ENCODE peak calls at places on chromosomes 16 and 17, in six cellular contexts. V is neural progenitor cell, H is IMR-90, Q is GM23338, U is suprapubic skin, T is uterus. C is an unnamed sample. For H3K4me1, the result is how much of the 10 kb centered on the place peaks cover.

GRCh38 chr16:22424161-22424937 is 49.9 kb upstream of the CDR2 start:
- DNase-seq in U (peak), Q (no peak), V (no peak), T (peak), H (no peak), C (no peak)

GRCh38 chr17:1043601-1044251 is 46.8 kb downstream of the TIMM22 start:
- DNase-seq in V (peak), T (peak), U (no peak), Q (peak), H (no peak), C (no peak)

GRCh38 chr17:80365001-80365965 is 49.7 kb upstream of the ENDOV start:
- DNase-seq in U (peak), H (no peak), Q (no peak), T (no peak), V (no peak), C (no peak)

GRCh38 chr17:77212833-77213777 is 72.3 kb downstream of the SEC14L1 start:
- DNase-seq in H (no peak), T (no peak), U (peak), Q (no peak), V (no peak), C (no peak)

GRCh38 chr17:75908201-75908600 is 3.5 kb upstream of the MRPL38 start:
- DNase-seq in V (no peak), H (no peak), Q (no peak), U (no peak), T (no peak), C (no peak)

GRCh38 chr17:47785538-47786123 is 36.0 kb downstream of the OSBPL7 start:
- DNase-seq in T (no peak), H (peak), Q (peak), V (peak), U (no peak), C (no peak)

GRCh38 chr16:556479-557173 is 3.6 kb upstream of the PRR35 start:
- DNase-seq in Q (no peak), H (no peak), V (no peak), U (no peak), T (no peak), C (no peak)

GRCh38 chr17:61360318-61360717 is 39.3 kb upstream of the TBX2 start:
- DNase-seq in Q (no peak), H (no peak), U (no peak), V (no peak), T (no peak), C (no peak)

GRCh38 chr17:20991276-20992037 is 51.4 kb downstream of the USP22 start:
- DNase-seq in Q (no peak), V (no peak), T (no peak), H (no peak), U (peak), C (no peak)

GRCh38 chr16:23434380-23434779 is 18.6 kb downstream of the COG7 start:
- DNase-seq in T (no peak), U (no peak), H (peak), Q (peak), V (peak), C (no peak)

GRCh38 chr17:17723354-17724261 is 42.4 kb downstream of the RAI1 start:
- DNase-seq in U (no peak), T (no peak), V (peak), Q (peak), H (peak), C (peak)

GRCh38 chr17:42342242-42343008 is 45.8 kb downstream of the STAT3 start:
- DNase-seq in H (peak), U (no peak), Q (no peak), V (no peak), T (no peak), C (no peak)

GRCh38 chr16:23079683-23080221 is 69.5 kb downstream of the USP31 start:
- DNase-seq in U (no peak), H (no peak), T (no peak), V (no peak), Q (no peak), C (no peak)

GRCh38 chr17:17146791-17147406 is 59.2 kb downstream of the PLD6 start:
- DNase-seq in U (no peak), T (no peak), Q (peak), H (no peak), V (peak), C (no peak)

GRCh38 chr17:80539022-80539421 is 5.6 kb upstream of the RPTOR start:
- DNase-seq in H (no peak), U (no peak), V (peak), Q (peak), T (no peak), C (no peak)

GRCh38 chr17:14080847-14081251 is 11.5 kb downstream of the COX10 start:
- DNase-seq in T (no peak), U (no peak), Q (no peak), H (no peak), V (no peak), C (peak)

GRCh38 chr17:60155815-60156214 is 6.0 kb downstream of the CA4 start:
- DNase-seq in U (no peak), Q (no peak), V (no peak), T (no peak), H (no peak), C (no peak)

GRCh38 chr17:79814624-79814965 is 17.7 kb upstream of the CBX8 start:
- DNase-seq in V (peak), U (no peak), Q (no peak), T (no peak), H (no peak), C (no peak)

GRCh38 chr16:19307587-19308241 is 22.2 kb downstream of the CLEC19A start:
- DNase-seq in V (peak), U (no peak), T (no peak), H (no peak), Q (peak), C (no peak)

GRCh38 chr17:22277595-22277994 is 585.3 kb downstream of the KCNJ18 start:
- DNase-seq in Q (no peak), T (no peak), U (no peak), V (no peak), H (no peak), C (no peak)

GRCh38 chr17:62995377-62995885 is 29.4 kb downstream of the TANC2 start:
- DNase-seq in U (no peak), Q (peak), V (peak), H (peak), T (no peak), C (peak)

GRCh38 chr16:1367486-1368174 is 15.9 kb downstream of the GNPTG start:
- DNase-seq in T (no peak), Q (no peak), U (no peak), H (no peak), V (no peak), C (no peak)

GRCh38 chr16:49755716-49756115 is 100.2 kb downstream of the ZNF423 start:
- DNase-seq in T (no peak), V (no peak), Q (no peak), U (no peak), H (no peak), C (no peak)

GRCh38 chr16:14493791-14494190 is 136.3 kb downstream of the PARN start:
- DNase-seq in U (no peak), Q (no peak), V (no peak), T (no peak), H (no peak), C (no peak)

GRCh38 chr17:56972111-56972730 is 5.7 kb upstream of the SCPEP1 start:
- DNase-seq in Q (no peak), V (no peak), H (no peak), T (no peak), U (no peak), C (no peak)

GRCh38 chr16:57985204-57986121 is 14.5 kb upstream of the CNGB1 start:
- DNase-seq in V (peak), H (no peak), T (peak), Q (peak), U (peak), C (no peak)

GRCh38 chr17:4542726-4543191 is 12.4 kb downstream of the MYBBP1A start:
- DNase-seq in H (no peak), T (peak), Q (no peak), V (no peak), U (no peak), C (no peak)

GRCh38 chr17:40551874-40552768 is 13.2 kb downstream of the CCR7 start:
- DNase-seq in V (no peak), T (peak), U (peak), Q (no peak), H (peak), C (peak)

GRCh38 chr16:75927824-75928223 is 201.5 kb upstream of the CPHXL start:
- DNase-seq in H (no peak), Q (peak), T (no peak), U (no peak), V (no peak), C (no peak)

GRCh38 chr17:80544655-80545498 is at the start of gene RPTOR:
- DNase-seq in V (peak), Q (peak), U (peak), T (peak), H (peak), C (peak)

GRCh38 chr16:19851476-19851875 is 33.2 kb downstream of the GPRC5B start:
- DNase-seq in V (no peak), Q (no peak), U (no peak), H (no peak), T (no peak), C (no peak)

GRCh38 chr16:2950773-2951172 is 13.3 kb upstream of the KREMEN2 start:
- DNase-seq in Q (no peak), H (no peak), V (no peak), T (no peak), U (no peak), C (no peak)

GRCh38 chr17:50785942-50786570 is 18.7 kb upstream of the ANKRD40CL start:
- DNase-seq in T (peak), H (peak), Q (no peak), V (no peak), U (no peak), C (no peak)

GRCh38 chr16:4091638-4092037 is 24.6 kb downstream of the ADCY9 start:
- DNase-seq in Q (no peak), V (no peak), U (peak), H (no peak), T (no peak), C (no peak)

GRCh38 chr16:4089251-4089810 is 26.9 kb downstream of the ADCY9 start:
- DNase-seq in Q (no peak), U (peak), H (peak), V (no peak), T (no peak), C (no peak)

GRCh38 chr16:4089811-4090293 is 26.4 kb downstream of the ADCY9 start:
- DNase-seq in H (no peak), T (no peak), Q (no peak), U (peak), V (peak), C (no peak)

GRCh38 chr16:4092547-4093265 is 23.5 kb downstream of the ADCY9 start:
- DNase-seq in H (no peak), V (no peak), T (no peak), U (peak), Q (no peak), C (no peak)

DNA sequence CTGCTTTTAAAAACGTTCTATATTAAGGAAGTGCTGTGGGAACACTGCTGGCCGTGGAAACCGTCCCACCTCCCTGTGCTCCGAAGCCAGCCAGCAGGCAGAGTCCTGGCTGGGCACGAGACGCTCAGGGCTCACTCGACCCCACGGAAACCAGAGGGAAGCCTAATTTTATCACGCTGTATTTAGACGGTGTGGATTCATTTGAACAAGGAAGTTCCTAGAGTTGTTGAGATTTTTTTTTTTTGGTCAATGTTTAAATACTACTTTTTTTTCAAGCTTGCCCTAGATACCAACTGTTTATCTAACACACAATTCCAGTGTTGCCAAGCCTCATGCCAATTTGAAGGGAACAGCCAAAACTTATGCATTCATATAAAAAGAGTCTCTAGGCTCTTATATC is 25.8 kb downstream of the ADCY9 start:
- DNase-seq in H (no peak), V (no peak), U (peak), Q (no peak), T (no peak), C (no peak)
- H3K27ac ChIP-seq in H (no peak), V (no peak), U (peak), Q (no peak), T (no peak), C (peak)

GRCh38 chr17:8153550-8153956 is 1.3 kb upstream of the PER1 start:
- DNase-seq in H (peak), V (peak), U (peak), Q (peak), T (peak), C (peak)

GRCh38 chr17:8155341-8156173 is 3.4 kb upstream of the PER1 start:
- DNase-seq in H (no peak), Q (peak), V (peak), U (peak), T (peak), C (no peak)

GRCh38 chr17:8152981-8153549 is 861 bp upstream of the PER1 start:
- DNase-seq in U (no peak), T (peak), V (no peak), Q (no peak), H (no peak), C (no peak)

GRCh38 chr17:8154608-8155152 is 2.5 kb upstream of the PER1 start:
- DNase-seq in Q (no peak), T (no peak), H (no peak), U (peak), V (no peak), C (no peak)

GRCh38 chr17:8153957-8154607 is 1.9 kb upstream of the PER1 start:
- DNase-seq in U (peak), H (peak), V (peak), T (peak), Q (peak), C (peak)
- H3K4me1 ChIP-seq in U (half or more), H (under half), V (under half), T (under half), Q (under half), C (under half)

GRCh38 chr17:72455562-72455961 is 334.7 kb downstream of the SOX9 start:
- DNase-seq in H (no peak), Q (peak), V (no peak), T (no peak), U (no peak), C (no peak)
- H3K4me3 ChIP-seq in H (no peak), Q (no peak), V (no peak), T (no peak), U (no peak), C (no peak)

DNA sequence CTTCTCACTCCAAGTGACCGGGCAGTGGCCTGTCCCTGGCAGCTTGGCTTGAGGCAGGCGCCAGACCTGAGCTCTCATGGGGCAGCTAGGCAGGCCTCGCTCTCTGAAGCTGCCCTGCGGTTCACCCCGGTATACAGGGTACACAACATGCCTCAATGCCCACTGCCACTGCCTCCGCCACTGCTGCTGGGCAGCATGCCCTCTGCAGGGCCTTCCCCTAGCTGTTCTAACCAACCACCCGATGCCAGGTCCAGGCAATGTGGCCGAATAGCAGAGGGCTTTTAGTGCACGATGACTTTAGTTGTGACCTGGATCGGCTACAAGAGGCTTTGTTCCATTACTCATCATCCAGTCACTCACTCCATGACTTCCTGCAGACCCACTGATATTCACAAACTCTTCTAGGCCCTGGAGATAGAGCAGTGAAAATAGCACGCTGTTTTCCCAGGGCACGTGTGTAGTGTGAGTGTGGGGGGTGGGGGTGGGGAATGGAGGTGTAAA is 19.7 kb downstream of the CDC42EP4 start:
- DNase-seq in U (no peak), V (no peak), Q (no peak), H (peak), T (no peak), C (no peak)
- H3K27ac ChIP-seq in U (peak), V (no peak), Q (no peak), H (peak), T (peak), C (peak)

GRCh38 chr16:72935896-72936295 is 112.0 kb downstream of the ZFHX3 start:
- DNase-seq in T (no peak), Q (no peak), U (peak), V (no peak), H (no peak), C (peak)

GRCh38 chr16:72937916-72938315 is 110.0 kb downstream of the ZFHX3 start:
- DNase-seq in H (no peak), V (no peak), Q (no peak), U (peak), T (no peak), C (no peak)

GRCh38 chr16:72934661-72935403 is 113.1 kb downstream of the ZFHX3 start:
- DNase-seq in Q (no peak), U (peak), H (no peak), V (no peak), T (peak), C (no peak)

GRCh38 chr16:72937360-72937759 is 110.6 kb downstream of the ZFHX3 start:
- DNase-seq in V (no peak), H (no peak), T (no peak), U (peak), Q (no peak), C (peak)

GRCh38 chr16:72936408-72936807 is 111.5 kb downstream of the ZFHX3 start:
- DNase-seq in H (no peak), Q (no peak), U (peak), V (no peak), T (no peak), C (no peak)
- H3K4me1 ChIP-seq in H (under half), Q (under half), U (half or more), V (under half), T (under half), C (under half)

GRCh38 chr16:51155901-51156810 is 5.1 kb upstream of the SALL1 start:
- DNase-seq in U (no peak), H (peak), V (peak), Q (peak), T (peak), C (no peak)
- H3K4me3 ChIP-seq in U (peak), H (peak), V (peak), Q (peak), T (peak), C (peak)